ENCODE peak calls at places on chromosome 10, in four cellular contexts. W is IMR-90, H is H1, B is H9. U is an unnamed sample.

GRCh38 chr10:120209124-120209523 is 247.9 kb upstream of the PLPP4 start:
- DNase-seq in W (no peak), H (no peak), B (no peak), U (no peak)

GRCh38 chr10:77702166-77702565 is 64.6 kb upstream of the KCNMA1 start:
- DNase-seq in B (no peak), W (peak; percentile 94), H (no peak), U (no peak)

GRCh38 chr10:6464862-6465430 is 115.1 kb downstream of the PRKCQ start:
- DNase-seq in W (no peak), H (no peak), B (no peak), U (no peak)

GRCh38 chr10:88386878-88387773 is 196.0 kb downstream of the RNLS start:
- DNase-seq in W (peak; percentile 82), H (no peak), B (peak; percentile 46), U (peak; percentile 73)

GRCh38 chr10:31644931-31645633 is 283.5 kb downstream of the ARHGAP12 start:
- DNase-seq in W (peak; percentile 55), B (no peak), H (no peak), U (no peak)

GRCh38 chr10:101580486-101581399 is 7.3 kb downstream of the POLL start:
- DNase-seq in W (no peak), H (peak; percentile 47), B (no peak), U (no peak)

GRCh38 chr10:70458329-70459060 is 17.0 kb upstream of the NODAL start:
- DNase-seq in H (peak; percentile 73), W (peak; percentile 73), B (peak; percentile 57), U (peak; percentile 83)

GRCh38 chr10:103547391-103547946 is 54.0 kb downstream of the NEURL1 start:
- DNase-seq in H (no peak), W (no peak), B (peak; percentile 24), U (no peak)

GRCh38 chr10:73782749-73783085 is 869 bp downstream of the CHCHD1 start:
- DNase-seq in H (no peak), W (no peak), B (no peak), U (no peak)

GRCh38 chr10:123287594-123288247 is 133.5 kb downstream of the BUB3 start:
- DNase-seq in W (peak; percentile 2), B (no peak), H (peak; percentile 20), U (no peak)

GRCh38 chr10:7945469-7946187 is 108.9 kb upstream of the GATA3 start:
- DNase-seq in W (peak; percentile 73), H (no peak), B (no peak), U (peak; percentile 64)

GRCh38 chr10:110311357-110311949 is 6.7 kb upstream of the SMNDC1 start:
- DNase-seq in H (no peak), W (peak; percentile 70), B (peak; percentile 58), U (peak; percentile 79)

GRCh38 chr10:89490589-89491335 is 44.6 kb downstream of the SLC16A12 start:
- DNase-seq in H (no peak), B (no peak), W (no peak), U (no peak)

GRCh38 chr10:22611425-22612111 is 102.8 kb downstream of the PIP4K2A start:
- DNase-seq in B (no peak), H (no peak), W (no peak), U (no peak)

GRCh38 chr10:73494877-73495225 is 973 bp downstream of the PPP3CB start:
- DNase-seq in H (no peak), W (no peak), B (no peak), U (peak; percentile 0)

GRCh38 chr10:95268438-95268837 is 22.4 kb downstream of the PDLIM1 start:
- DNase-seq in H (peak; percentile 47), W (peak; percentile 60), B (no peak), U (peak; percentile 95)

GRCh38 chr10:76021391-76021790 is 590.0 kb downstream of the LRMDA start:
- DNase-seq in B (no peak), W (no peak), H (no peak), U (no peak)

GRCh38 chr10:111113961-111114830 is 37.4 kb downstream of the ADRA2A start:
- DNase-seq in W (no peak), H (no peak), B (peak; percentile 20), U (no peak)

GRCh38 chr10:92778091-92778490 is 70.2 kb upstream of the EXOC6 start:
- DNase-seq in W (no peak), B (no peak), H (no peak), U (peak; percentile 12)

GRCh38 chr10:48632166-48632565 is 27.3 kb upstream of the ARHGAP22 start:
- DNase-seq in B (no peak), H (no peak), W (no peak), U (no peak)

GRCh38 chr10:126511917-126512487 is 123.7 kb upstream of the ADAM12 start:
- DNase-seq in H (no peak), B (no peak), W (no peak), U (peak; percentile 26)

GRCh38 chr10:89525556-89525955 is 9.8 kb downstream of the SLC16A12 start:
- DNase-seq in B (no peak), W (no peak), H (no peak), U (no peak)

GRCh38 chr10:35092851-35093250 is 2.7 kb upstream of the CUL2 start:
- DNase-seq in B (no peak), W (no peak), H (no peak), U (no peak)

GRCh38 chr10:1625079-1625478 is 112.2 kb downstream of the ADARB2 start:
- DNase-seq in B (no peak), H (no peak), W (no peak), U (no peak)

GRCh38 chr10:88791924-88792323 is 10.6 kb upstream of the LIPM start:
- DNase-seq in W (peak; percentile 8), B (peak; percentile 56), H (no peak), U (peak; percentile 87)

DNA sequence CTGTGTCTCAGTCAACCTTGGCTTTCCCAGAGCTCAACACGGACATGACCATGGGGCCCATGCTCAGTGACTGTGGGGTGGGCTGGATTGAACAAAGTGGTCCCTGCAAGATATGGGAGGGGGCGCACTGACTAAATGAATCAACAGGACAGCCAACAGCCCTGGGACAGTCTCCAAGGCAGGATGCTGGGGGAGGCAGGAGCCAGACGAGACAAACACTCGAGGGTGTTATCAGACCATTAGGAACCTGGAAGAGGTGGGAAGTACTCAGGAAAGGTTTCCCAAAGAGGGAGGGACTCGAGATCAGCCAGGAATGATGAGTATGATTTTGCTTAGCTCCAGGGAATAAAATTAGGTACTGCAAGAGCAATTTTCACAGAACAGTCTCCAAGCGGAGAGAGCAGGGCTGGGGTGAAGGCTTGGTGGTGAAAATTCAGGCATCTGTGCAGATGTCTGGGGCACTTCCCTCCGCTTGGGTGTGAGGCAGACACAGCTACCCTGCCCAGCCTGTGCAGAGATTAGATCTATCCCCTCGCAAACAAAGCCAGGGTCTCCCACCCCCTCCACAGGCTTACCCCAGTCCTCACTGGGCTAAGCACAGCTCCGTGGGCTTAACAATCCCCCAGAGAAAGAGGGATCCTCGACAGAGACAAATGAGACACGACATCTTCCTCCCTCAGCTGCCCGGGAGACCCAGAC is 261.1 kb upstream of the ZMIZ1 start:
- DNase-seq in W (no peak), H (no peak), B (no peak), U (peak; percentile 81)
- H3K56ac ChIP-seq in W (no peak overlapping the region), H (no peak overlapping the region), B (no peak overlapping the region), U (peak overlapping the region; percentile 59)

DNA sequence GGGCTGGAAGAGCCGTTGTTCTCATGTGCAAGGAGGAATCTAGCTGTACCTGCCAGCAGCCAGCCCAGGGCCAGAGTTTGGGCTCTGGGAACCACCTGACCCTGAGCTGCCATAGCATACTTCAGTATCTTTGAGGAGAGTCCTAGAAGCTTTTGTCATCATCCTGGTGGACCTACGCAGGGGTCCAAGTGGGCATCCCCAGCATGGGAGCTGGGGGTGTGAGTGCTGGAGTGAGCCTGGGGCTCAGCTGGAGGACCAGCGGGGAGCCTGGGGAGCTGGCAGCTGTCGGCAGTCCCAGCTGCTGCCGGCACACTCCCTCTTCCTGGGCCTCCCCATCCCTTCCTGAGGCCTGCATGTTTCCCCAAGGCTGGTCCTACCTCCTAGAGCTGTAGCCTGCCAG is 32.5 kb downstream of the C10orf105 start:
- DNase-seq in B (no peak), H (no peak), W (no peak), U (no peak)
- H2BK120ac ChIP-seq in B (no peak overlapping the region), H (no peak overlapping the region), W (no peak overlapping the region), U (no peak overlapping the region)

DNA sequence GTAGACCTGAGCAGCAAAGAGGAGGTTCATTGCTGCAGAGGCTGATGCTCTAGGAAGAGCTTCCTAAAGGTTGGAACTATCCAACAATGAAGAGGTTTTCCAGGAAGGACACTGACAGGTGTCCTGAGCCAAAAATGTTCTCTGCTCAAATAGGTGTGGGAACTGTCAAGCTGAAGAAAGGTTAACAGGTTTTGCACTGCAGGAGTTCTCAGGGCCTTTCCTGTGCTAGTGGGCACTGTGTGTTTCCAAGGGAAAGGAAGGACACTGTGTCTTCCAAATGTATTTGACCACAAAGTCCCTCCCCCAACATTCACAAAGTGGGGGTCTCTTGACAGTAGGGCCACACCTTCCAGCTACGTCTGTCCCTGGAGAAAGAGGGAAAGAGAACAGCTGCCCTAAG is 4.0 kb downstream of the ZCCHC24 start:
- DNase-seq in B (no peak), H (no peak), W (no peak), U (no peak)
- H3K4me2 ChIP-seq in B (no peak overlapping the region), H (no peak overlapping the region), W (no peak overlapping the region), U (no peak overlapping the region)

GRCh38 chr10:132273966-132274365 is 33.8 kb downstream of the STK32C start:
- DNase-seq in B (no peak), W (no peak), H (no peak), U (no peak)

GRCh38 chr10:132272061-132272766 is 35.5 kb downstream of the STK32C start:
- DNase-seq in H (no peak), W (peak; percentile 60), B (no peak), U (no peak)

GRCh38 chr10:132271458-132272011 is 36.2 kb downstream of the STK32C start:
- DNase-seq in B (no peak), W (no peak), H (no peak), U (no peak)

GRCh38 chr10:132273304-132273944 is 34.3 kb downstream of the STK32C start:
- DNase-seq in B (no peak), H (no peak), W (no peak), U (no peak)

DNA sequence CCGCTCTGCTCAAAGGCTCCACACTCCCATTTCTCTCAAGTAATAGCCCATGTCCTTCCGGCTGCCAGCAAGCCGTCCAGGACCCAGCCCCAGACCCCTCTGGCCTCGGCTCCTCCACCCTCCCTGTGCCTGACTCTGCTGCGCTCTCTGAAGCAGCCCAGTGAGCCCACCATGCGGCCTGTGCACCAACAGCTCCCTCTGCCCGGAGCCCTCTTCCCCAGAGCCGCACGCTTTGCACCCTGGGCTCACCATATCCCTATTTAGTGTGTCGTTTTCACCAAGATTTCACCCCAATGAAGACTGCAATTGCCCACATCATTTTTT is 35.0 kb downstream of the STK32C start:
- DNase-seq in W (no peak), B (no peak), H (no peak), U (no peak)
- H3K56ac ChIP-seq in W (no peak overlapping the region), B (no peak overlapping the region), H (no peak overlapping the region), U (no peak overlapping the region)

DNA sequence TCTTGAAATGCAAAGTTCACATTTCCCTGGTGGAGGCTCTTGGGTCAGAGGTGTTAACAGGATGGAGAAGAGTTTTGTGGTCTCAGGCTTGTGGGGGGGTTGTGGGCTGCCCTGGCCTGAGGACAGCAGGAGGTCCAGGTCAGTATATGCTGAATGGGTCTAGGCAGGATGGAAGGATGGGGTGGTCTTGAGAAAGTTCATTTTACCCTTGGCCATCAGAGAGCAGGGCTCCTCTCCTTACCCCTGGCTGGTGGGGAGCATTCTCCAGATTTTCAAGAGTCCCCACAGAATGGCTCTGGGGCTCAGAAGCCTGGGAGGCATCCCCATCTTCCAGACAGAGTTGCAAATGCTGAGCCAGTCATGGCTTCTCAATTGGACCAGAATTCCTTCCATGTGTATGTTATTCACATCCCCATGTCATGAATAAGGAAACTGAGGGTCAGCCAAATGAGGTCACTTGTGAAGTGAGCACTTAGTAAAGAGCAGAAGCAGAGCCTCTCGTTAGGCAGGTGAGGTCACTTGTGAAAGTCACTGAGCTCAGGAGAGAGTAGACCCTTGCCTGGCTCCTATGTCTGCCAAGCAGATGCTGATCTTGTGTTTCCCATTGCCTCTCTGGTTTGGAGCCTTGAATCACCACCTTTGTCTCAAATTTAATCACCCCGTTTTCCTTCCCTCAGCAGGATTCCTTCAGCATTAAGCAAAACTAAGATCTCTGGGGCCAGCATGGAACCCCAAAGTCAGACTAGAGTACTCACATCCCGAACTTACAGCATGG is 33.0 kb downstream of the MBL2 start:
- DNase-seq in W (no peak), B (no peak), H (no peak), U (no peak)
- H2BK120ac ChIP-seq in W (no peak overlapping the region), B (no peak overlapping the region), H (no peak overlapping the region), U (no peak overlapping the region)